ENCODE peak calls at places on chromosomes 3 and 15, in nine cellular contexts. W, G, D, J, C, B, L, I and P are unnamed samples.

GRCh38 chr3:103785537-103785936 is 1350.7 kb downstream of the ZPLD1 start:
- DNase-seq in W (no peak), G (no peak), D (no peak), J (no peak), C (no peak), B (no peak), L (no peak), I (no peak), P (no peak)

GRCh38 chr3:67635806-67636205 is 18.6 kb downstream of the SUCLG2 start:
- DNase-seq in W (no peak), G (no peak), D (no peak), J (no peak), C (peak; percentile 55), B (peak; percentile 31), L (no peak), I (no peak), P (no peak)

GRCh38 chr3:197490098-197490497 is 65.7 kb downstream of the BDH1 start:
- DNase-seq in W (no peak), G (peak; percentile 56), D (no peak), J (no peak), C (peak; percentile 57), B (peak; percentile 11), L (no peak), I (peak; percentile 71), P (no peak)

GRCh38 chr3:132573657-132574260 is 23.3 kb upstream of the ACKR4 start:
- DNase-seq in W (no peak), G (no peak), D (no peak), J (no peak), C (no peak), B (no peak), L (no peak), I (no peak), P (no peak)

GRCh38 chr15:65189102-65189740 is 4.1 kb upstream of the CLPX start:
- DNase-seq in W (no peak), G (peak; percentile 79), D (no peak), J (peak; percentile 83), C (peak; percentile 67), B (peak; percentile 78), L (peak; percentile 63), I (peak; percentile 23), P (no peak)

GRCh38 chr3:157793745-157794144 is 290.5 kb upstream of the VEPH1 start:
- DNase-seq in W (no peak), G (no peak), D (no peak), J (no peak), C (no peak), B (no peak), L (no peak), I (no peak), P (no peak)

GRCh38 chr3:195254454-195255175 is 16.3 kb downstream of the XXYLT1 start:
- DNase-seq in W (no peak), G (no peak), D (peak; percentile 57), J (no peak), C (no peak), B (no peak), L (peak; percentile 63), I (no peak), P (no peak)

GRCh38 chr15:70478251-70478990 is 284.9 kb downstream of the UACA start:
- DNase-seq in W (peak; percentile 72), G (no peak), D (no peak), J (no peak), C (no peak), B (no peak), L (no peak), I (no peak), P (no peak)

GRCh38 chr15:31483924-31484368 is 157.3 kb downstream of the KLF13 start:
- DNase-seq in W (no peak), G (no peak), D (no peak), J (peak; percentile 77), C (no peak), B (no peak), L (no peak), I (no peak), P (peak; percentile 35)

GRCh38 chr3:139202226-139202958 is 141.4 kb upstream of the MRPS22 start:
- DNase-seq in W (no peak), G (no peak), D (no peak), J (peak; percentile 85), C (no peak), B (no peak), L (no peak), I (peak; percentile 53), P (no peak)

GRCh38 chr3:69323941-69324340 is 61.9 kb downstream of the FRMD4B start:
- DNase-seq in W (no peak), G (no peak), D (no peak), J (no peak), C (no peak), B (no peak), L (no peak), I (no peak), P (no peak)
- H3K4me1 ChIP-seq in W (peaks cover 6% of the 10 kb centered on the region), G (no peaks in the 10 kb centered on the region), D (peaks cover 83% of the 10 kb centered on the region), J (peaks cover 4% of the 10 kb centered on the region), C (no peaks in the 10 kb centered on the region), B (peaks cover 5% of the 10 kb centered on the region), L (peaks cover 7% of the 10 kb centered on the region), I (no peaks in the 10 kb centered on the region), P (peaks cover 57% of the 10 kb centered on the region)

DNA sequence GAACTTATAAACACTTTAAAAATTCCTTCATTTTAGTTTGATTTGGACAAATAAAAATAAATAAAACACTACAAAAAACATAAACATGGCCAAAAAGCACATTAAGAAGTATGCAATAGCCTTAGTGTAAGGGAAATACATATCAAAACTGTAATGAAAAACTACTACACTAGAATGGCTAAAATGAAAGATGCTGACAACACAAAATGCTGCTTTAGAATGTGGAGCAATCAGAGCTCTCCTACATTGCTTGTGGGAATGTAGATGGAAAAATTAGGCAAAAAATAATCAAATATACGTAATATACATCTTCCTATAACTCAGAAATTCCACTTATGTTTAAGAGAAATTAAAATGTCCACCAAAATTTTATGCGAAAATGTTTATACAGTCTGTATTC is 96.2 kb downstream of the ABI3BP start:
- DNase-seq in W (no peak), G (no peak), D (no peak), J (no peak), C (no peak), B (no peak), L (no peak), I (no peak), P (no peak)
- TF ChIP-seq CTCF in W (no peak), G (no peak), D (no peak), J (no peak), C (no peak), B (no peak), L (no peak), I (no peak), P (no peak)

GRCh38 chr3:127135241-127136023 is 57.5 kb upstream of the PRR23E start:
- DNase-seq in W (no peak), G (no peak), D (no peak), J (peak; percentile 58), C (peak; percentile 6), B (no peak), L (no peak), I (no peak), P (no peak)
- H3K4me3 ChIP-seq in W (no peak overlapping the region), G (peak overlapping the region; percentile 21), D (no peak overlapping the region), J (peak overlapping the region; percentile 53), C (no peak overlapping the region), B (no peak overlapping the region), L (peak overlapping the region; percentile 30), I (no peak overlapping the region), P (peak overlapping the region; percentile 24)

GRCh38 chr3:129656659-129657247 is 50.3 kb upstream of the PLXND1 start:
- DNase-seq in W (no peak), G (no peak), D (no peak), J (peak; percentile 33), C (no peak), B (no peak), L (no peak), I (no peak), P (no peak)

GRCh38 chr3:129654126-129654525 is 47.6 kb upstream of the PLXND1 start:
- DNase-seq in W (no peak), G (no peak), D (no peak), J (no peak), C (peak; percentile 68), B (peak; percentile 29), L (no peak), I (no peak), P (no peak)

GRCh38 chr3:129657261-129658046 is 51.0 kb upstream of the PLXND1 start:
- DNase-seq in W (no peak), G (no peak), D (no peak), J (no peak), C (peak; percentile 42), B (peak; percentile 43), L (no peak), I (peak; percentile 8), P (no peak)

GRCh38 chr3:129653019-129653418 is 46.5 kb upstream of the PLXND1 start:
- DNase-seq in W (no peak), G (no peak), D (no peak), J (no peak), C (no peak), B (no peak), L (no peak), I (no peak), P (no peak)

DNA sequence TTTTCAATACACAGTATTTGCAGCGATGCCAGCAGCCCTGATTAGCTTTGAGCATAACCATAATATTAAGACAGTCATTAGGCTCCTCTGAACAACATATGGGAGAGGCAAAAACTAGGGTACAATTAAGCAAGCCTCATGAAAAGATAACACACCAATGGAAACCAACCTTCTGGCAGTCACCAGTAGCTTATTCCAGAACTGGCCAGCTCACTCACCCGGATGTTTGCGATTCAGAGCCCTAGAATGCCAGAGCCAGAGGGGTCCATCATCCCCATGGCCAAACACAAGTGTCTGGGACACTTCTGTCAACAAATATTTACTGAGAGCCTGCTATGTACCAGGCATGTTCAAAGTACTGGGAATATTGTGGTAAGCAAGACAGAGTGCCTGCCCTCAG is 48.9 kb upstream of the PLXND1 start:
- DNase-seq in W (no peak), G (no peak), D (no peak), J (no peak), C (no peak), B (no peak), L (no peak), I (no peak), P (no peak)
- H3K4me1 ChIP-seq in W (peaks cover 21% of the 10 kb centered on the region), G (peaks cover 100% of the 10 kb centered on the region), D (peaks cover 38% of the 10 kb centered on the region), J (peaks cover 27% of the 10 kb centered on the region), C (peaks cover 33% of the 10 kb centered on the region), B (peaks cover 21% of the 10 kb centered on the region), L (peaks cover 45% of the 10 kb centered on the region), I (peaks cover 37% of the 10 kb centered on the region), P (peaks cover 28% of the 10 kb centered on the region)

DNA sequence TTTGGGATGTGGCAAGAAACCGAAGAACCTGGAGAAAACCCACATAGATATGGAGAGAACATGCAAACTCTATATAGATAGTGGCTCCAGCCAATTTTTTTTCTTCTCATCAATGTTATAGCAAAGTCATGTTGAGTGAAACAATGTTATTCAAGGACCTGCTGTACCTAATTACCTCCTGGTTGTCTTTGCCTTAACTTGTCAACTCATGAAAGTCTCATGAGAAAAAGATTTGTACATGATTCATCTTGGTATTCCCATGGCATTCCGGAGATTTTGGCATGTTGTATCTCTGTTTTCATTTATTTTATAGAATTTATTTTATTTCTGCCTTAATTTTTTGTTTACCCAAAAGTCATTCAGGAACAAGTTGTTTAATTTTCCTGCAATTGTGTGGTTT is 303.8 kb upstream of the CDIN1 start:
- DNase-seq in W (no peak), G (no peak), D (no peak), J (no peak), C (no peak), B (no peak), L (no peak), I (peak; percentile 55), P (no peak)
- TF ChIP-seq CTCF in W (no peak), G (no peak), D (no peak), J (no peak), C (no peak), B (no peak), L (no peak), I (no peak), P (no peak)

GRCh38 chr15:75043509-75044257 is 20.3 kb downstream of the PPCDC start:
- DNase-seq in W (peak; percentile 98), G (no peak), D (peak; percentile 95), J (no peak), C (peak; percentile 100), B (peak; percentile 100), L (peak; percentile 98), I (peak; percentile 88), P (peak; percentile 96)
- H3K4me3 ChIP-seq in W (no peak overlapping the region), G (no peak overlapping the region), D (peak overlapping the region; percentile 8), J (no peak overlapping the region), C (no peak overlapping the region), B (no peak overlapping the region), L (no peak overlapping the region), I (no peak overlapping the region), P (peak overlapping the region; percentile 22)